ENCODE peak calls at places on chromosomes 2 and 18, in ten cellular contexts. I is PC-3, Z is GM23248, J is tibial nerve, Q is MM.1S, H is upper lobe of right lung, X is tibial artery, C is HAP-1, V is ascending aorta, W is Peyer's patch. G is an unnamed sample.

GRCh38 chr2:31526946-31527345 is 53.8 kb downstream of the SRD5A2 start:
- DNase-seq in I (no peak), Z (no peak), J (no peak), Q (no peak), H (no peak), X (no peak), C (no peak), V (no peak), W (no peak), G (no peak)

GRCh38 chr2:182452456-182452990 is 25.7 kb upstream of the PDE1A start:
- DNase-seq in I (no peak), Z (no peak), J (no peak), Q (no peak), H (no peak), X (no peak), C (peak; percentile 7), V (no peak), W (no peak), G (no peak)

GRCh38 chr2:113236367-113237159 is 42.2 kb downstream of the PAX8 start:
- DNase-seq in I (no peak), Z (peak; percentile 43), J (no peak), Q (no peak), H (peak; percentile 79), X (no peak), C (no peak), V (no peak), W (no peak), G (peak; percentile 28)

GRCh38 chr2:167333245-167333644 is 445.0 kb downstream of the XIRP2 start:
- DNase-seq in I (no peak), Z (peak; percentile 0), J (no peak), Q (no peak), H (no peak), X (no peak), C (no peak), V (no peak), W (no peak), G (no peak)

GRCh38 chr2:25905126-25905525 is 26.8 kb upstream of the ASXL2 start:
- DNase-seq in I (no peak), Z (peak; percentile 52), J (no peak), Q (no peak), H (no peak), X (no peak), C (no peak), V (no peak), W (no peak), G (no peak)

GRCh38 chr2:2806711-2807110 is 475.6 kb upstream of the MYT1L start:
- DNase-seq in I (no peak), Z (no peak), J (no peak), Q (no peak), H (no peak), X (no peak), C (no peak), V (no peak), W (no peak), G (no peak)

GRCh38 chr2:179344280-179344961 is 79.8 kb upstream of the SESTD1 start:
- DNase-seq in I (peak; percentile 15), Z (peak; percentile 60), J (no peak), Q (no peak), H (no peak), X (no peak), C (no peak), V (no peak), W (no peak), G (no peak)

GRCh38 chr18:79533146-79533545 is 137.4 kb downstream of the NFATC1 start:
- DNase-seq in I (no peak), Z (no peak), J (peak; percentile 7), Q (no peak), H (peak; percentile 50), X (peak; percentile 49), C (no peak), V (no peak), W (no peak), G (no peak)

GRCh38 chr18:58497845-58498244 is 131.0 kb downstream of the ALPK2 start:
- DNase-seq in I (peak; percentile 32), Z (peak; percentile 28), J (no peak), Q (no peak), H (no peak), X (no peak), C (no peak), V (no peak), W (no peak), G (no peak)

GRCh38 chr2:222052934-222053367 is 245.8 kb downstream of the PAX3 start:
- DNase-seq in I (peak; percentile 17), Z (no peak), J (no peak), Q (no peak), H (no peak), X (no peak), C (no peak), V (no peak), W (no peak), G (no peak)

GRCh38 chr2:241248897-241249296 is 60.4 kb downstream of the ANO7 start:
- DNase-seq in I (no peak), Z (peak; percentile 33), J (no peak), Q (no peak), H (no peak), X (no peak), C (no peak), V (no peak), W (no peak), G (no peak)

GRCh38 chr2:100260712-100261620 is 61.3 kb downstream of the LONRF2 start:
- DNase-seq in I (peak; percentile 83), Z (peak; percentile 82), J (peak; percentile 43), Q (peak; percentile 47), H (no peak), X (peak; percentile 82), C (peak; percentile 36), V (peak; percentile 77), W (peak; percentile 57), G (peak; percentile 66)

GRCh38 chr2:236675051-236675450 is 105.4 kb downstream of the ACKR3 start:
- DNase-seq in I (no peak), Z (peak; percentile 41), J (no peak), Q (no peak), H (no peak), X (no peak), C (no peak), V (peak; percentile 65), W (no peak), G (no peak)

GRCh38 chr2:23446916-23447315 is 61.9 kb downstream of the KLHL29 start:
- DNase-seq in I (no peak), Z (no peak), J (no peak), Q (no peak), H (no peak), X (no peak), C (no peak), V (no peak), W (no peak), G (no peak)

GRCh38 chr2:71748227-71748626 is 294.9 kb downstream of the DYSF start:
- DNase-seq in I (peak; percentile 28), Z (peak; percentile 66), J (peak; percentile 33), Q (no peak), H (no peak), X (peak; percentile 85), C (no peak), V (peak; percentile 73), W (no peak), G (peak; percentile 93)

GRCh38 chr2:71744781-71745180 is 291.4 kb downstream of the DYSF start:
- DNase-seq in I (no peak), Z (no peak), J (no peak), Q (no peak), H (no peak), X (no peak), C (no peak), V (no peak), W (no peak), G (no peak)

GRCh38 chr2:71749671-71750101 is 296.3 kb downstream of the DYSF start:
- DNase-seq in I (peak; percentile 82), Z (peak; percentile 71), J (no peak), Q (no peak), H (no peak), X (no peak), C (no peak), V (no peak), W (no peak), G (peak; percentile 94)

GRCh38 chr2:71747573-71747972 is 294.2 kb downstream of the DYSF start:
- DNase-seq in I (peak; percentile 96), Z (no peak), J (no peak), Q (no peak), H (no peak), X (no peak), C (no peak), V (no peak), W (no peak), G (no peak)

GRCh38 chr2:71746946-71747501 is 293.7 kb downstream of the DYSF start:
- DNase-seq in I (peak; percentile 49), Z (peak; percentile 78), J (peak; percentile 51), Q (peak; percentile 60), H (no peak), X (peak; percentile 89), C (no peak), V (peak; percentile 84), W (no peak), G (peak; percentile 99)
- H3K4me3 ChIP-seq in I (no peak overlapping the region), Z (no peak overlapping the region), J (no peak overlapping the region), Q (no peak overlapping the region), H (no peak overlapping the region), X (no peak overlapping the region), C (no peak overlapping the region), V (no peak overlapping the region), W (no peak overlapping the region), G (no peak overlapping the region)

GRCh38 chr2:54664238-54664786 is 59.1 kb upstream of the EML6 start:
- DNase-seq in I (no peak), Z (no peak), J (no peak), Q (no peak), H (no peak), X (no peak), C (no peak), V (no peak), W (no peak), G (no peak)
- H3K36me3 ChIP-seq in I (peaks cover 88% of the 10 kb centered on the region), Z (peaks cover 69% of the 10 kb centered on the region), J (peaks cover 73% of the 10 kb centered on the region), Q (peaks cover 42% of the 10 kb centered on the region), H (peaks cover 90% of the 10 kb centered on the region), X (peaks cover 79% of the 10 kb centered on the region), C (peaks cover 63% of the 10 kb centered on the region), V (peaks cover 82% of the 10 kb centered on the region), W (peaks cover 98% of the 10 kb centered on the region), G (peaks cover 90% of the 10 kb centered on the region)

DNA sequence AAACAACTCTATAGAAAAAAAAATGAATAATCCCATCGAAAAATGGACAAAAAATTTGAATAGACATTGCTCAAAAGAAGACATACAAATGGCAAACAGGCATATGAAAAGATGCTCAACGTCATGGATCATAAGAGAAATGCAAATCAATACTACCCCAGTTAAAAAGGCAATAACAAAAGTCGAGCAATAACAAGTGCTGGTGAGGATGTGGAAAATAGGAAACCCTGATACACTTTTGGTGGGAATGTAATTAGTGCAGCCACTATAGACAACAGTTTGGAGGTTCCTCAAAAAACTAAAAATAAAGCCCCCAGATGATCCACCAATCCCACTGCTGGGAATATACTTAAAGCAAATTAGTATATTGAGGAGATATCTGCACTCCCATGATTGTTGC is 701.5 kb downstream of the NUP35 start:
- DNase-seq in I (no peak), Z (no peak), J (no peak), Q (no peak), H (no peak), X (no peak), C (no peak), V (no peak), W (no peak), G (no peak)
- H3K4me3 ChIP-seq in I (no peak overlapping the region), Z (no peak overlapping the region), J (no peak overlapping the region), Q (no peak overlapping the region), H (no peak overlapping the region), X (no peak overlapping the region), C (no peak overlapping the region), V (no peak overlapping the region), W (no peak overlapping the region), G (no peak overlapping the region)

DNA sequence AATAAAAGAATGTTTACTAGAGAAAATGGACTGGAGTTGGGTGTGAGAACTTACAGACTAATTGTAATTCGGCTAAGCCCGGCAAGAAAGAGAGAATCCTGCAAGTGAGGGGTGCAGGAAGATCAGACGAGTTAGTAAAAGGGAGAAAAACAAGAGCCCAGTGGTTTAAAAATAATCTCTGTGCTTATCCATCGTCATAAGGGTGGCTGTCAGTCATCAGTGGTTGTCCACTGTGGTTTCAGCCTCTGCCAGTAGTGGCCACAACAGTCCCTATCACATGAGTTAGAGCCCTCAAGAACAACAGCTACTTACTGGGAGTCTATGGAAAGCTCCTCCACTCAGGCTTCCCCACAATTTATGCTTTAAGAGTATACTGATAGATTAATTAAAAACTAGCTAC is 239.8 kb downstream of the SETBP1 start:
- DNase-seq in I (no peak), Z (no peak), J (no peak), Q (no peak), H (no peak), X (no peak), C (no peak), V (no peak), W (no peak), G (no peak)
- H3K36me3 ChIP-seq in I (no peaks in the 10 kb centered on the region), Z (no peaks in the 10 kb centered on the region), J (no peaks in the 10 kb centered on the region), Q (no peaks in the 10 kb centered on the region), H (no peaks in the 10 kb centered on the region), X (no peaks in the 10 kb centered on the region), C (no peaks in the 10 kb centered on the region), V (no peaks in the 10 kb centered on the region), W (no peaks in the 10 kb centered on the region), G (no peaks in the 10 kb centered on the region)

G was measured in MG63.